ENCODE peak calls at places on chromosomes 1 and 21, in eight cellular contexts. D, H, U, M, Z, K, I and P are unnamed samples.

GRCh38 chr1:159318784-159319551 is 16.8 kb downstream of the FCER1A start:
- DNase-seq in D (no peak), H (no peak), U (no peak), M (no peak), Z (no peak), K (no peak), I (no peak), P (no peak)

GRCh38 chr1:38835230-38835827 is 24.2 kb downstream of the RRAGC start:
- DNase-seq in D (peak; percentile 89), H (no peak), U (peak; percentile 65), M (peak; percentile 64), Z (no peak), K (peak; percentile 21), I (peak; percentile 67), P (no peak)

GRCh38 chr1:59186656-59187055 is 110.2 kb upstream of the FGGY start:
- DNase-seq in D (peak; percentile 85), H (peak; percentile 30), U (no peak), M (no peak), Z (no peak), K (no peak), I (peak; percentile 32), P (no peak)

GRCh38 chr1:236167578-236167977 is 25.2 kb downstream of the GPR137B start:
- DNase-seq in D (no peak), H (no peak), U (no peak), M (no peak), Z (no peak), K (no peak), I (no peak), P (no peak)

GRCh38 chr1:110091791-110092190 is 20.5 kb upstream of the UBL4B start:
- DNase-seq in D (no peak), H (no peak), U (no peak), M (no peak), Z (no peak), K (no peak), I (no peak), P (no peak)

GRCh38 chr1:154926201-154926600 is 10.3 kb downstream of the PMVK start:
- DNase-seq in D (no peak), H (no peak), U (no peak), M (no peak), Z (no peak), K (no peak), I (no peak), P (no peak)

GRCh38 chr1:23854568-23854967 is 13.5 kb downstream of the FUCA1 start:
- DNase-seq in D (peak; percentile 11), H (no peak), U (no peak), M (peak; percentile 32), Z (no peak), K (no peak), I (no peak), P (no peak)

GRCh38 chr21:42614811-42615342 is 38.5 kb upstream of the PDE9A start:
- DNase-seq in D (peak; percentile 75), H (no peak), U (peak; percentile 74), M (peak; percentile 60), Z (peak; percentile 49), K (no peak), I (no peak), P (no peak)

GRCh38 chr1:220189750-220190347 is 82.4 kb downstream of the RAB3GAP2 start:
- DNase-seq in D (no peak), H (no peak), U (no peak), M (peak; percentile 32), Z (no peak), K (no peak), I (peak; percentile 4), P (no peak)

GRCh38 chr1:156703741-156704140 is 1.6 kb downstream of the CRABP2 start:
- DNase-seq in D (peak; percentile 70), H (no peak), U (peak; percentile 70), M (peak; percentile 72), Z (no peak), K (no peak), I (no peak), P (no peak)

GRCh38 chr1:60463786-60464185 is 390.2 kb upstream of the C1orf87 start:
- DNase-seq in D (no peak), H (no peak), U (no peak), M (no peak), Z (no peak), K (no peak), I (no peak), P (no peak)

GRCh38 chr1:64920936-64921589 is 45.3 kb downstream of the JAK1 start:
- DNase-seq in D (no peak), H (no peak), U (no peak), M (peak; percentile 33), Z (no peak), K (no peak), I (peak; percentile 67), P (no peak)

GRCh38 chr1:26110731-26111529 is 694 bp upstream of the PDIK1L start:
- DNase-seq in D (peak; percentile 76), H (peak; percentile 81), U (peak; percentile 93), M (peak; percentile 93), Z (peak; percentile 87), K (no peak), I (peak; percentile 46), P (peak; percentile 80)

DNA sequence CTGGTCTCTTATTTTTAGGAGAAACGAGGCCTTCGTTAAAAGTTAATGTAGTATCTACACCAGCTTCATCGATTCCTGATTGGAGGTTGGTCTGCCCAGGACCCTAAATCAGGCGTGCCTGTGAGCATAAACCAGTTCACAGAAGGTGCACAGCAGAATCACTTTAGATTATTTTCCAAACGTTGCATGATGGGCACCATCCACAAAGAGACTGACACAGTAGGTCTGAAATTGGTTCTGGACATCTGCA is 256 bp upstream of the TARBP1 start:
- DNase-seq in D (no peak), H (no peak), U (no peak), M (no peak), Z (no peak), K (no peak), I (no peak), P (no peak)
- H3K4me3 ChIP-seq in D (no peak overlapping the region), H (peak overlapping the region; percentile 88), U (no peak overlapping the region), M (peak overlapping the region; percentile 78), Z (peak overlapping the region; percentile 80), K (peak overlapping the region; percentile 66), I (peak overlapping the region; percentile 84), P (peak overlapping the region; percentile 84)

DNA sequence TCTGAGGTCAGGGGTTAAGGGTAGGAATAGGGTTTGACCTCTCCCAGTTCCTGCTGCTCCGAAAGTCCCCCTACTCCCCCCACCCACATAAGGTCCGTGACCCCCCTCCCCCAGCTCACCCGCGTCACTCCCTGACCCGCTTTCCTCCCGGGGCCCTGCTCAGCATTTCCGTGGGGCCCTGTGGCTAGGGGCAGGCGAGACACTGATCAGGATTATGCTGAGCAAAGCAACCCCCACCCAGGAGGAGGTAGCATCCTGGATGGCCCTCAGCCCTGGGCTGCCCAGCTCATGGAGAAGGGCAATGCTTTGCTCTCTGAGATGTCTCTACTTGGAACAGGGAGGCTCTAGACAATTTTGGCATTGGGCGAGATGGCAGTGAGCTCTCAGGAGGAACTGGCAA is 3.7 kb downstream of the RORC start:
- DNase-seq in D (no peak), H (no peak), U (peak; percentile 59), M (no peak), Z (no peak), K (no peak), I (no peak), P (no peak)
- H3K27me3 ChIP-seq in D (no peaks in the 10 kb centered on the region), H (no peaks in the 10 kb centered on the region), U (no peaks in the 10 kb centered on the region), M (no peaks in the 10 kb centered on the region), Z (no peaks in the 10 kb centered on the region), K (peaks cover 20% of the 10 kb centered on the region), I (no peaks in the 10 kb centered on the region), P (no peaks in the 10 kb centered on the region)

GRCh38 chr1:209751627-209752231 is 4.1 kb upstream of the TRAF3IP3 start:
- DNase-seq in D (no peak), H (no peak), U (no peak), M (no peak), Z (no peak), K (no peak), I (no peak), P (no peak)

GRCh38 chr1:209756608-209757445 is 974 bp downstream of the TRAF3IP3 start:
- DNase-seq in D (no peak), H (peak; percentile 49), U (no peak), M (no peak), Z (peak; percentile 41), K (no peak), I (no peak), P (no peak)

GRCh38 chr1:209758360-209758759 is 2.5 kb downstream of the TRAF3IP3 start:
- DNase-seq in D (no peak), H (no peak), U (no peak), M (no peak), Z (no peak), K (no peak), I (no peak), P (no peak)

GRCh38 chr1:209759829-209760359 is 4.0 kb downstream of the TRAF3IP3 start:
- DNase-seq in D (no peak), H (no peak), U (no peak), M (no peak), Z (no peak), K (no peak), I (no peak), P (no peak)

DNA sequence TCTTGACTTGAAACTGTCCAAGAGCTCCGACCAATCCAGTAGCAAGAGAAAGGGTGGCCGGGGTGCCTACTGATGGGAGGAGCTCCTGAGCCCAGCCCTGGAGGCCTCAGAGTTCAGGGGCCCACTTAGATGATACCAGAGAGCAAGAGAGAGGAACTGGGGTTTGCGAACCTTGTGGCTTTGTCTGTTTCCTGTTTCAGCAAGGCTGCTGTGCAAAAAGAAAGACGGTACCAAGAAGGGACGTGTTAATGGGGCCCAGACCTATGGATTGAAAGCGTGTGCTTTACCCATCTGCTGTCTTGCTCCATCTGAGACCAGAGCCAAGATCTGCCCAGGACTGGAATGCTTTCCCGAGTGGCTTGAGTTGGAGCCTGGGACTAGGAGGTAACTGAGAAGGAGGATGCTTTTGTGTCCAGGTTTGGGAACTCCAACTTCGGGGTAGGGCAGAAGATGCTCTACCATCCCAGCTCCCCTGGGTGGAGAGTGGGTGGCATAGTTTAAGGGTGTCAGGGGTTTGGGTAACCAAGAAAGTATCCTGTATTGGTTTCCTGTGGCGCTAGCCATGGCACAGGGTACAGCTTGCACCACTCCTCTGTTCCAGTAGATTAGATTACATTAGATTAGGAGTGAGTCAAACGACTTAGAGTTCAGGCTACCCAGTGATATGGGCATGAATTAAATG is at the start of gene TRAF3IP3:
- DNase-seq in D (no peak), H (peak; percentile 50), U (no peak), M (no peak), Z (peak; percentile 52), K (no peak), I (no peak), P (no peak)
- H3K4me3 ChIP-seq in D (no peak within 1 kb of the TSS), H (peak within 1 kb of the TSS; percentile 61), U (no peak within 1 kb of the TSS), M (no peak within 1 kb of the TSS), Z (peak within 1 kb of the TSS; percentile 34), K (no peak within 1 kb of the TSS), I (no peak within 1 kb of the TSS), P (peak within 1 kb of the TSS; percentile 14)

GRCh38 chr21:20306836-20307235 is 691.4 kb upstream of the NCAM2 start:
- DNase-seq in D (no peak), H (no peak), U (no peak), M (no peak), Z (no peak), K (no peak), I (no peak), P (no peak)
- H3K27me3 ChIP-seq in D (no peaks in the 10 kb centered on the region), H (no peaks in the 10 kb centered on the region), U (no peaks in the 10 kb centered on the region), M (no peaks in the 10 kb centered on the region), Z (no peaks in the 10 kb centered on the region), K (no peaks in the 10 kb centered on the region), I (no peaks in the 10 kb centered on the region), P (no peaks in the 10 kb centered on the region)